ENCODE peak calls at places on chromosomes 1 and 21, in five cellular contexts. O, L, E, Q and G are unnamed samples.

GRCh38 chr1:182229907-182230522 is 161.6 kb downstream of the GLUL start:
- DNase-seq in O (no peak), L (no peak), E (no peak), Q (peak), G (no peak)

GRCh38 chr1:209160230-209160629 is 423.3 kb upstream of the CAMK1G start:
- DNase-seq in O (no peak), L (no peak), E (no peak), Q (no peak), G (no peak)

GRCh38 chr1:147641695-147642592 is 28.4 kb downstream of the ACP6 start:
- DNase-seq in O (no peak), L (peak), E (peak), Q (peak), G (peak)

GRCh38 chr1:180042994-180043622 is 88.5 kb downstream of the CEP350 start:
- DNase-seq in O (no peak), L (peak), E (no peak), Q (peak), G (peak)

GRCh38 chr1:233094691-233095090 is 144.3 kb downstream of the NTPCR start:
- DNase-seq in O (no peak), L (no peak), E (no peak), Q (no peak), G (no peak)

GRCh38 chr1:54875000-54875399 is 12.0 kb downstream of the DHCR24 start:
- DNase-seq in O (no peak), L (no peak), E (no peak), Q (no peak), G (no peak)

GRCh38 chr1:26874896-26875295 is 11.9 kb downstream of the SFN start:
- DNase-seq in O (no peak), L (no peak), E (no peak), Q (no peak), G (no peak)

GRCh38 chr1:5744911-5745431 is 247.3 kb downstream of the NPHP4 start:
- DNase-seq in O (no peak), L (no peak), E (no peak), Q (no peak), G (no peak)

GRCh38 chr21:37348664-37349063 is 17.9 kb upstream of the DYRK1A start:
- DNase-seq in O (no peak), L (no peak), E (no peak), Q (peak), G (no peak)

GRCh38 chr1:244952940-244953339 is 88.6 kb upstream of the HNRNPU start:
- DNase-seq in O (no peak), L (no peak), E (no peak), Q (no peak), G (peak)

GRCh38 chr1:198734323-198735008 is 95.6 kb downstream of the PTPRC start:
- DNase-seq in O (no peak), L (no peak), E (no peak), Q (no peak), G (no peak)

GRCh38 chr1:22969224-22969829 is 3.3 kb downstream of the LACTBL1 start:
- DNase-seq in O (no peak), L (peak), E (no peak), Q (peak), G (peak)

GRCh38 chr1:46649764-46650163 is 18.4 kb downstream of the ATPAF1 start:
- DNase-seq in O (no peak), L (no peak), E (no peak), Q (no peak), G (no peak)

GRCh38 chr21:14687277-14687642 is 141.1 kb upstream of the SAMSN1 start:
- DNase-seq in O (no peak), L (no peak), E (no peak), Q (no peak), G (no peak)

GRCh38 chr1:182890927-182891610 is 51.9 kb downstream of the DHX9 start:
- DNase-seq in O (no peak), L (no peak), E (no peak), Q (no peak), G (no peak)

GRCh38 chr1:169461390-169462001 is 24.2 kb downstream of the SLC19A2 start:
- DNase-seq in O (no peak), L (no peak), E (no peak), Q (no peak), G (no peak)

GRCh38 chr21:45982758-45983731 is 1.5 kb downstream of the COL6A1 start:
- DNase-seq in O (peak), L (no peak), E (no peak), Q (no peak), G (no peak)

GRCh38 chr21:20016431-20017005 is 981.7 kb upstream of the NCAM2 start:
- DNase-seq in O (no peak), L (no peak), E (no peak), Q (no peak), G (no peak)

GRCh38 chr1:93500275-93500674 is 52.4 kb downstream of the FNBP1L start:
- DNase-seq in O (no peak), L (no peak), E (no peak), Q (no peak), G (no peak)

GRCh38 chr1:193105821-193106177 is 585 bp upstream of the GLRX2 start:
- DNase-seq in O (no peak), L (no peak), E (no peak), Q (no peak), G (no peak)

GRCh38 chr1:32151319-32151787 is 28.1 kb upstream of the TXLNA start:
- DNase-seq in O (no peak), L (peak), E (no peak), Q (peak), G (no peak)

GRCh38 chr1:182602945-182603645 is 1.1 kb downstream of the RGS16 start:
- DNase-seq in O (no peak), L (no peak), E (no peak), Q (no peak), G (no peak)

GRCh38 chr21:37264808-37265207 is 2.3 kb downstream of the VPS26C start:
- DNase-seq in O (no peak), L (no peak), E (no peak), Q (no peak), G (no peak)

GRCh38 chr1:201468501-201468843 is 516 bp downstream of the PHLDA3 start:
- DNase-seq in O (peak), L (no peak), E (no peak), Q (no peak), G (no peak)

GRCh38 chr1:180927348-180927747 is 14.7 kb downstream of the KIAA1614 start:
- DNase-seq in O (peak), L (no peak), E (peak), Q (no peak), G (no peak)

GRCh38 chr1:169466259-169467230 is 19.2 kb downstream of the SLC19A2 start:
- DNase-seq in O (no peak), L (peak), E (no peak), Q (peak), G (peak)

GRCh38 chr1:171286032-171286705 is 27.8 kb upstream of the FMO4 start:
- DNase-seq in O (no peak), L (peak), E (no peak), Q (no peak), G (peak)

GRCh38 chr1:178533547-178533946 is 20.6 kb downstream of the TEX35 start:
- DNase-seq in O (no peak), L (no peak), E (no peak), Q (no peak), G (no peak)

GRCh38 chr1:198763298-198763714 is 124.5 kb downstream of the PTPRC start:
- DNase-seq in O (no peak), L (no peak), E (no peak), Q (peak), G (no peak)

GRCh38 chr1:155706101-155706619 is 17.3 kb downstream of the DAP3 start:
- DNase-seq in O (no peak), L (peak), E (no peak), Q (peak), G (peak)

GRCh38 chr1:93845554-93846150 is 33.4 kb downstream of the DNTTIP2 start:
- DNase-seq in O (no peak), L (peak), E (peak), Q (peak), G (peak)

DNA sequence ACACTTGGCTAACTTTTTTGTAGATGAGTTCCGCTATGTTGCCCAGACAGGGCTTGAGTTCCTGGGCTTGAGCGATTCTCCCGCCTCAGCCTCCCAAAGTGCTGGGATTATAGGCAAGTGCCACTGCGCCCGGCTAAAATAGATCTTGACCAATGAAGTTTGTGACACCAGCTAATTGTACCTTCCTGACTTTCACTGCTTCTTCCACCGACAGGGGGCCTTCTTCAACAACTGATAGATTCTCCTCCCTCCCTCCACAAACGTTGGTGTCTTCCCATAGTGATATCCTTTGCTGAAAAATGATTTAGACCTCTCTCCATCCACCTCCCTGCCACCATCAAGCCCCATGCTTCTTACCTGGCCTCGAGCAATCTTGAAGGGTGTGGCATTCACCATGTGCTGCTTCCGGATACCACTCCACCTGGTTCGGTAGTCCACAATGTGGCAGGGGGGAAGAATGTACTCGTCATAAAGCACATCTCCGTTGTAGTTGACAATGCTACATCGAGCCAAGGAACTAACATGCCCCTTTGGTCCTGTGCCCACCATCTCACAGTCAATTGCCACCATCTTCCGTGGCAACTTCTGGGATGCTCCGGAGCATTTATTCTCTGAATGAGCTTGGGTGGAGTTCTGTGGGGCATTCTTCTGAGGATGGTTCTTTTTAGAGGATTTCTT is 1.6 kb upstream of the METTL25B start:
- DNase-seq in O (no peak), L (peak), E (peak), Q (peak), G (peak)
- H3K27ac ChIP-seq in O (no peak), L (no peak), E (no peak), Q (no peak), G (peak)

GRCh38 chr21:31092867-31093266 is 54.6 kb upstream of the KRTAP19-8 start:
- DNase-seq in O (no peak), L (no peak), E (no peak), Q (no peak), G (no peak)

GRCh38 chr21:31084689-31085088 is 46.4 kb upstream of the KRTAP19-8 start:
- DNase-seq in O (no peak), L (no peak), E (no peak), Q (no peak), G (no peak)

DNA sequence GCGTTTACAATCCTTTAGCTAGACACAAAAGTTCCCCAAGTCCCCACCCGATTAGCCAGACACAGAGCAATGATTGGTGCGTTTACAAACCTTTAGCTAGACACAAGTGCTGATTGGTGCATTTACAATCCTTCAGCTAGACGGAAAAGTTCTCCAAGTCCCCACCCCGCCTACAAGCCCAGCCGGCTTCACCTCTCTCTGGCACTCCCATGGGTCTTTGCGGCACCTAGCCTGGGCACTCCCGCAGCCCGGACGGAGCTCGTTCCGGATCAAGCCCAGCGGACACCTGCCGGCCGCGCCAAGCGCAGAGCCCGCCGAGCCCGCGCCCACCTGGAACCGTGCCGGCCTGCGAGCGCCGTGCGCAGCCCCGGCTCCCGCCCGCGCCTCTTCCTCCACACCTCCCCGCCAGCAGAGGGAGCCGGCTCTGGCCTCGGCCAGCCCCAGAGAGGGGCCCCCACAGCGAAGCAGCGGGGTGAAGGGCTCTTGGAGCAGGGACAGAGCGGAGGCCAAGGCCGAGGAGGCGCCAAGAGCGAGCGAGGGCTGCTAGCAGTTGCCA is 50.0 kb upstream of the KRTAP19-8 start:
- DNase-seq in O (no peak), L (no peak), E (no peak), Q (no peak), G (no peak)
- TF ChIP-seq CTCF in O (no peak), L (no peak), E (no peak), Q (no peak), G (no peak)

GRCh38 chr1:226881515-226882185 is 11.2 kb downstream of the PSEN2 start:
- DNase-seq in O (no peak), L (no peak), E (no peak), Q (no peak), G (no peak)
- H3K27ac ChIP-seq in O (peak), L (no peak), E (peak), Q (no peak), G (no peak)

GRCh38 chr1:239008568-239008967 is 377.8 kb upstream of the CHRM3 start:
- DNase-seq in O (no peak), L (no peak), E (no peak), Q (no peak), G (peak)
- TF ChIP-seq CTCF in O (no peak), L (no peak), E (no peak), Q (no peak), G (no peak)

DNA sequence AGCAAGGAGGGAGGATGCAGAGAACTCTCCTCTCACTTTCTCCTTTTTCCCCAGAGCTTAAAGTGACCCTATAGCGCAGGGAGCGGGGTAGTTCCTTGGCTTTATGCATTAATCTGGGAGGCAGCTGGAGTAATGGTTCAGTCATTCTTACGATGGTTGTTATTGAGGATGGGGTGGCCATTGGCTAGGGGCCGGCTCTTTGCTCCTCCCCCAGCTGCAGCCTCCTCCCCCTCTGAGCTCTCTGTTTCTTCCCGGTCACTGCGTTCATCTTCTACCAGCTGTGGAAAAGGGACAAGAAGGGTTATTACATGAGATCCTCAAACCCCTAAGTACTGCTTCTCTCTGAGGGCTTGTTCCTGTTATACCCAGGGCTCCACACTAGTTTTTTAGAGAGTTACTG is 8.6 kb downstream of the CERS2 start:
- DNase-seq in O (no peak), L (no peak), E (no peak), Q (no peak), G (no peak)
- H3K27ac ChIP-seq in O (no peak), L (no peak), E (no peak), Q (no peak), G (no peak)

DNA sequence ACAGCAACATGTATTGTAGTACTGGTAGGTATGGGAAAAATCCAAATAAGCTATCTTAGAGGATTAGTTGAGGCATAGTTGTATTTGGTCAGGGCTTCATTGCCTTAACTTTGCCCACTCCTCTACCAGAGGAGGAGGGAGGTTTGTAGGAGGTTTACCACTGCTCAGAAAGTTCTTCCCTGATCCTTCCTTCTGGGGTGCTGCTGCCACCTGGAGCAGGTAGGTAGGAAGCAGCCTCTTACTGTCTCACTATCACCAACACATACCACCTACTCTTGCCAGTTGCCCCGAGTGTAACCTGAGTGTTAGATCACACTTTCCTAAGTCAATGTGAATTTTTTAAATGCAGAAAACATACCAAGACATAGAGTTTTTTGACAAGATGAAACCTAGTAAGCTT is 24.1 kb upstream of the ZSWIM5 start:
- DNase-seq in O (no peak), L (no peak), E (no peak), Q (no peak), G (peak)
- TF ChIP-seq CTCF in O (no peak), L (peak), E (no peak), Q (no peak), G (no peak)

GRCh38 chr21:41809891-41810596 is 43.2 kb upstream of the RIPK4 start:
- DNase-seq in O (no peak), L (no peak), E (no peak), Q (no peak), G (no peak)

GRCh38 chr21:41805643-41806042 is 38.8 kb upstream of the RIPK4 start:
- DNase-seq in O (no peak), L (no peak), E (no peak), Q (no peak), G (no peak)

GRCh38 chr21:41808846-41809245 is 42.0 kb upstream of the RIPK4 start:
- DNase-seq in O (no peak), L (no peak), E (no peak), Q (no peak), G (no peak)

GRCh38 chr21:41806773-41807172 is 39.9 kb upstream of the RIPK4 start:
- DNase-seq in O (no peak), L (no peak), E (no peak), Q (no peak), G (no peak)

DNA sequence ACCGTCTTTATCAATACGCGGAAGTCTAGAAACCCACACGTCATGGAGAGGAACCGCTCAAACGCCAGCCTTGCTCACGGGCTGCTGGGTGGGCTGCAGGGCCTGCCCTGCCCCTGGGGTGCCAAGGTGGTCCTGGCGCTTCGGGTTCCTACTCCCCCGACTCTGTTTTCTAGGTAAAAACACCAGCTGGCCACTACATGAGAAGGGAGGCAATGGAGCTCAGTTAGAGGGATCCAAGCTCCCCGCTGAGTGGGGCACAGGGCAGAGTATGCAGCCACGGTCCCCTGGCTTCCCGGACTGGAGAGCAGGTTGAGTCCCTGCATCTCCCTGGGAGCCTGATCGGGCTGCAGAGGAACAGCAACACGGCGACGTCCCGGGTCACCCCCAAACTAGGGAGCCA is 41.2 kb upstream of the RIPK4 start:
- DNase-seq in O (no peak), L (no peak), E (no peak), Q (no peak), G (no peak)
- H3K27ac ChIP-seq in O (no peak), L (no peak), E (no peak), Q (no peak), G (no peak)

GRCh38 chr21:42229676-42230075 is 10.7 kb downstream of the ABCG1 start:
- DNase-seq in O (no peak), L (no peak), E (no peak), Q (no peak), G (no peak)

GRCh38 chr21:42225571-42226155 is 6.7 kb downstream of the ABCG1 start:
- DNase-seq in O (no peak), L (no peak), E (no peak), Q (no peak), G (no peak)

GRCh38 chr21:42228709-42229220 is 9.8 kb downstream of the ABCG1 start:
- DNase-seq in O (no peak), L (no peak), E (no peak), Q (no peak), G (no peak)

GRCh38 chr21:42230636-42231035 is 11.7 kb downstream of the ABCG1 start:
- DNase-seq in O (no peak), L (no peak), E (no peak), Q (no peak), G (no peak)

DNA sequence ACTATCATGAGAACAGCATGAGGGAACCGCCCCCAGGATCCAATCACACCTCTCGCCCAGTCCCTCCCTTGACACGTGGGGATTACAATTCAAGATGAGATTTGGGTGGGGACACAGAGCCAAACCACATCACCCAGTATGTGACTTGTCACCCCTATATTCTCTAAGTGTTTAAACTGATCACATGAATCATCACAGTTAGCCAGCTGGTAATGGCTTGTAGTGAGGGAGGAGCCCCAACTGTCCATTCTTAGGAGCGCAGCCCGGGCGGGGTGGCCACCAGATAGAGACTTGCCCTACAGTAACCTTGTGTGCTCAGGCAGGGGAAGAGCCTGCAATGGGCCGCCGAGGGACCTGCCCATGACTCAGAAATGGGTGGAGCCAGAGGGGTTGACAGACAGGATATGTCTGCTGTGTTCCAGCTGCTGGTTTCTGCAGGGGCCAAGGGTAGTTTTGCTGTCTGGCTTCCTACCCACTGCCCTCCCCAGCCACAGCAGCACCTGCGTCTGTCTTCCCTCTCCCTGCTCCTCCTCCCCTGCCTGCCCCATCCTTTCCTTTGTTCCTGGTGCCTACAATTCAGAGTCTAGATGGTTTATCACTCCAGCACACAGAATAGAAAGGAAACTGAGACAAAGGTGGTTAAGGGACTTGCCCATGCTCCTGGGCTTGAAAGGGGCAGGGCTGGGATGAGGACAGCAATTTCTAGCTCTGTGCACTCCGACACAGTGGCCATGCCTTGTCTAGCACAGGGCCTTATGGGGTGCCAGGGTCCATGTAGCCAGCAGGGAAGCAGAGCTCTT is 9.2 kb downstream of the ABCG1 start:
- DNase-seq in O (peak), L (peak), E (peak), Q (peak), G (peak)
- TF ChIP-seq CTCF in O (no peak), L (no peak), E (no peak), Q (no peak), G (no peak)

GRCh38 chr1:19743793-19744192 is 55.9 kb downstream of the TMCO4 start:
- DNase-seq in O (no peak), L (no peak), E (no peak), Q (no peak), G (no peak)
- H3K27ac ChIP-seq in O (no peak), L (no peak), E (no peak), Q (no peak), G (no peak)